ENCODE peak calls at places on chromosomes 2 and 18, in eight cellular contexts. One of them, this sample, is unnamed.

GRCh38 chr2:67215214-67215613 is 181.9 kb upstream of the ETAA1 start:
- DNase-seq in ascending aorta: no peak
- DNase-seq in kidney: no peak
- DNase-seq in cardiac muscle cell: peak; percentile 83
- DNase-seq in bronchial epithelial cell: peak; percentile 58
- DNase-seq in HFFc6: peak; percentile 13
- DNase-seq in AG04449: peak; percentile 14
- DNase-seq in AG04450: peak; percentile 77
- DNase-seq in this sample: no peak

GRCh38 chr2:71348302-71348701 is 16.7 kb downstream of the ZNF638 start:
- DNase-seq in ascending aorta: no peak
- DNase-seq in kidney: no peak
- DNase-seq in cardiac muscle cell: peak; percentile 69
- DNase-seq in bronchial epithelial cell: peak; percentile 29
- DNase-seq in HFFc6: peak; percentile 14
- DNase-seq in AG04449: no peak
- DNase-seq in AG04450: peak; percentile 1
- DNase-seq in this sample: peak; percentile 6

GRCh38 chr2:182866095-182866460 is 359 bp downstream of the FRZB start:
- DNase-seq in ascending aorta: no peak
- DNase-seq in kidney: peak; percentile 58
- DNase-seq in cardiac muscle cell: peak; percentile 21
- DNase-seq in bronchial epithelial cell: no peak
- DNase-seq in HFFc6: no peak
- DNase-seq in AG04449: no peak
- DNase-seq in AG04450: no peak
- DNase-seq in this sample: peak; percentile 4

GRCh38 chr18:70781860-70782453 is 493.1 kb downstream of the SOCS6 start:
- DNase-seq in ascending aorta: no peak
- DNase-seq in kidney: no peak
- DNase-seq in cardiac muscle cell: peak; percentile 65
- DNase-seq in bronchial epithelial cell: peak; percentile 15
- DNase-seq in HFFc6: peak; percentile 0
- DNase-seq in AG04449: no peak
- DNase-seq in AG04450: peak; percentile 3
- DNase-seq in this sample: peak; percentile 80

GRCh38 chr2:25797607-25798488 is 80.4 kb downstream of the ASXL2 start:
- DNase-seq in ascending aorta: no peak
- DNase-seq in kidney: no peak
- DNase-seq in cardiac muscle cell: no peak
- DNase-seq in bronchial epithelial cell: no peak
- DNase-seq in HFFc6: no peak
- DNase-seq in AG04449: no peak
- DNase-seq in AG04450: no peak
- DNase-seq in this sample: peak; percentile 60

GRCh38 chr2:178767099-178768060 is 39.8 kb downstream of the TTN start:
- DNase-seq in ascending aorta: no peak
- DNase-seq in kidney: no peak
- DNase-seq in cardiac muscle cell: no peak
- DNase-seq in bronchial epithelial cell: no peak
- DNase-seq in HFFc6: no peak
- DNase-seq in AG04449: no peak
- DNase-seq in AG04450: no peak
- DNase-seq in this sample: no peak

GRCh38 chr2:18545384-18545783 is 15.1 kb downstream of the RDH14 start:
- DNase-seq in ascending aorta: no peak
- DNase-seq in kidney: no peak
- DNase-seq in cardiac muscle cell: no peak
- DNase-seq in bronchial epithelial cell: peak; percentile 94
- DNase-seq in HFFc6: peak; percentile 80
- DNase-seq in AG04449: no peak
- DNase-seq in AG04450: no peak
- DNase-seq in this sample: no peak

GRCh38 chr2:235511187-235511661 is 17.4 kb downstream of the AGAP1 start:
- DNase-seq in ascending aorta: no peak
- DNase-seq in kidney: peak; percentile 86
- DNase-seq in cardiac muscle cell: peak; percentile 62
- DNase-seq in bronchial epithelial cell: peak; percentile 85
- DNase-seq in HFFc6: peak; percentile 88
- DNase-seq in AG04449: peak; percentile 36
- DNase-seq in AG04450: peak; percentile 48
- DNase-seq in this sample: no peak

GRCh38 chr2:201678442-201678841 is 20.0 kb downstream of the MPP4 start:
- DNase-seq in ascending aorta: no peak
- DNase-seq in kidney: no peak
- DNase-seq in cardiac muscle cell: no peak
- DNase-seq in bronchial epithelial cell: no peak
- DNase-seq in HFFc6: no peak
- DNase-seq in AG04449: no peak
- DNase-seq in AG04450: no peak
- DNase-seq in this sample: no peak

GRCh38 chr2:239800785-239801184 is 224.4 kb downstream of the NDUFA10 start:
- DNase-seq in ascending aorta: no peak
- DNase-seq in kidney: no peak
- DNase-seq in cardiac muscle cell: no peak
- DNase-seq in bronchial epithelial cell: no peak
- DNase-seq in HFFc6: no peak
- DNase-seq in AG04449: no peak
- DNase-seq in AG04450: no peak
- DNase-seq in this sample: no peak

GRCh38 chr2:128134573-128134972 is 43.6 kb downstream of the UGGT1 start:
- DNase-seq in ascending aorta: no peak
- DNase-seq in kidney: no peak
- DNase-seq in cardiac muscle cell: no peak
- DNase-seq in bronchial epithelial cell: no peak
- DNase-seq in HFFc6: no peak
- DNase-seq in AG04449: no peak
- DNase-seq in AG04450: no peak
- DNase-seq in this sample: no peak

GRCh38 chr2:67872481-67872880 is 190.3 kb downstream of the C1D start:
- DNase-seq in ascending aorta: no peak
- DNase-seq in kidney: no peak
- DNase-seq in cardiac muscle cell: no peak
- DNase-seq in bronchial epithelial cell: no peak
- DNase-seq in HFFc6: no peak
- DNase-seq in AG04449: no peak
- DNase-seq in AG04450: no peak
- DNase-seq in this sample: no peak

GRCh38 chr2:20351555-20352229 is 1.0 kb upstream of the PUM2 start:
- DNase-seq in ascending aorta: no peak
- DNase-seq in kidney: no peak
- DNase-seq in cardiac muscle cell: no peak
- DNase-seq in bronchial epithelial cell: no peak
- DNase-seq in HFFc6: no peak
- DNase-seq in AG04449: no peak
- DNase-seq in AG04450: no peak
- DNase-seq in this sample: peak; percentile 23

GRCh38 chr18:77464917-77465316 is 215.3 kb downstream of the GALR1 start:
- DNase-seq in ascending aorta: no peak
- DNase-seq in kidney: no peak
- DNase-seq in cardiac muscle cell: no peak
- DNase-seq in bronchial epithelial cell: no peak
- DNase-seq in HFFc6: no peak
- DNase-seq in AG04449: no peak
- DNase-seq in AG04450: no peak
- DNase-seq in this sample: no peak

GRCh38 chr2:72010647-72011355 is 136.9 kb downstream of the CYP26B1 start:
- DNase-seq in ascending aorta: no peak
- DNase-seq in kidney: peak; percentile 29
- DNase-seq in cardiac muscle cell: no peak
- DNase-seq in bronchial epithelial cell: no peak
- DNase-seq in HFFc6: no peak
- DNase-seq in AG04449: no peak
- DNase-seq in AG04450: no peak
- DNase-seq in this sample: no peak

GRCh38 chr2:157946919-157947557 is 70.9 kb upstream of the ACVR1 start:
- DNase-seq in ascending aorta: no peak
- DNase-seq in kidney: no peak
- DNase-seq in cardiac muscle cell: no peak
- DNase-seq in bronchial epithelial cell: no peak
- DNase-seq in HFFc6: no peak
- DNase-seq in AG04449: no peak
- DNase-seq in AG04450: no peak
- DNase-seq in this sample: no peak

GRCh38 chr18:46113751-46114150 is 9.6 kb downstream of the HAUS1 start:
- DNase-seq in ascending aorta: no peak
- DNase-seq in kidney: no peak
- DNase-seq in cardiac muscle cell: no peak
- DNase-seq in bronchial epithelial cell: no peak
- DNase-seq in HFFc6: no peak
- DNase-seq in AG04449: no peak
- DNase-seq in AG04450: no peak
- DNase-seq in this sample: no peak

GRCh38 chr2:37570773-37571570 is 100.5 kb downstream of the CDC42EP3 start:
- DNase-seq in ascending aorta: no peak
- DNase-seq in kidney: no peak
- DNase-seq in cardiac muscle cell: peak; percentile 65
- DNase-seq in bronchial epithelial cell: peak; percentile 96
- DNase-seq in HFFc6: peak; percentile 89
- DNase-seq in AG04449: peak; percentile 58
- DNase-seq in AG04450: no peak
- DNase-seq in this sample: peak; percentile 70

GRCh38 chr18:45004531-45004930 is 323.8 kb downstream of the SETBP1 start:
- DNase-seq in ascending aorta: no peak
- DNase-seq in kidney: no peak
- DNase-seq in cardiac muscle cell: no peak
- DNase-seq in bronchial epithelial cell: no peak
- DNase-seq in HFFc6: no peak
- DNase-seq in AG04449: no peak
- DNase-seq in AG04450: no peak
- DNase-seq in this sample: no peak

GRCh38 chr2:217988014-217988839 is 14.6 kb downstream of the TNS1 start:
- DNase-seq in ascending aorta: no peak
- DNase-seq in kidney: peak; percentile 95
- DNase-seq in cardiac muscle cell: peak; percentile 79
- DNase-seq in bronchial epithelial cell: peak; percentile 91
- DNase-seq in HFFc6: peak; percentile 57
- DNase-seq in AG04449: no peak
- DNase-seq in AG04450: no peak
- DNase-seq in this sample: peak; percentile 86

GRCh38 chr2:197145471-197146056 is 165.0 kb downstream of the ANKRD44 start:
- DNase-seq in ascending aorta: no peak
- DNase-seq in kidney: no peak
- DNase-seq in cardiac muscle cell: no peak
- DNase-seq in bronchial epithelial cell: peak; percentile 29
- DNase-seq in HFFc6: no peak
- DNase-seq in AG04449: no peak
- DNase-seq in AG04450: no peak
- DNase-seq in this sample: peak; percentile 35

DNA sequence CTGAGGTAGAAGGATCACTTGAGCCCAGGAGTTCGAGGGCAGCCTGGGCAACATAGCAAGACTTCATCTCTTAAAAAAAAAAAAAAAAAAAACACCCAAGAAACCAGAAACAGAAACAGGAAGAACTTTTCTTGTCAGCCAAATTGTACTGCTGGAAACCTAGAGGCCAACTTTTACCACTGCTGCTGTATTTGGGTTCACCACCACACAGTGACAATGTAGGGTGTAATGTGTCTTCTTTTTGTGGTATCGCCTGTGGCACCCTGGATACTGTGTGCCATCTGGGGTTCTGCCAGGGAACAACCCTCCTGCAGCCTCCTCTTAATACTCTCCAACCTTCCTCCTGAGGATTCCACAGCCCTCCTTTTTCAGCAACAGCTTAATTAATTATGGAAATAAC is 72.6 kb downstream of the STK39 start:
- DNase-seq in ascending aorta: no peak
- DNase-seq in kidney: no peak
- DNase-seq in cardiac muscle cell: no peak
- DNase-seq in bronchial epithelial cell: no peak
- DNase-seq in HFFc6: no peak
- DNase-seq in AG04449: no peak
- DNase-seq in AG04450: no peak
- DNase-seq in this sample: peak; percentile 41
- TF ChIP-seq CTCF in ascending aorta: no peak
- TF ChIP-seq CTCF in kidney: no peak
- TF ChIP-seq CTCF in cardiac muscle cell: no peak
- TF ChIP-seq CTCF in bronchial epithelial cell: no peak
- TF ChIP-seq CTCF in HFFc6: no peak
- TF ChIP-seq CTCF in AG04449: no peak
- TF ChIP-seq CTCF in AG04450: no peak
- TF ChIP-seq CTCF in this sample: no peak

DNA sequence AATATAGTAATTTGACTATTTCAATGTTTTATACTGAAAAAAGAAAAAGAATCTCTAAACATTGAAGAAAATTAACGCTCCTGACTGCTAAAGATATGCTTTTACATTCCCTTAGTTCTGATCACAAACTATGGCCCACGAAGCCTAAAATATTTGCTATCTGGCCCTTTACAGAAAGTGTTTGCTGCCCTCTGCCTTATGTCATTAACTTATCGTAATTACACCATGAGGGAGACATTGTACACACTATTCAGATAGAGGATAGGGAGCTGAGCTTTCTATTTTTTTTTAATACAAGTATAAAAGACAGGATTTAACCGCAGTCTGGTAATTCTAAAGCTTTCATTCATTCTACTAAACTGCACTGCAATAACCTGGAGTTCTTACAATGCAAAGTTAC is 393.1 kb upstream of the DCC start:
- DNase-seq in ascending aorta: no peak
- DNase-seq in kidney: no peak
- DNase-seq in cardiac muscle cell: no peak
- DNase-seq in bronchial epithelial cell: no peak
- DNase-seq in HFFc6: no peak
- DNase-seq in AG04449: no peak
- DNase-seq in AG04450: no peak
- DNase-seq in this sample: no peak
- TF ChIP-seq CTCF in ascending aorta: no peak
- TF ChIP-seq CTCF in kidney: no peak
- TF ChIP-seq CTCF in cardiac muscle cell: no peak
- TF ChIP-seq CTCF in bronchial epithelial cell: no peak
- TF ChIP-seq CTCF in HFFc6: no peak
- TF ChIP-seq CTCF in AG04449: no peak
- TF ChIP-seq CTCF in AG04450: no peak
- TF ChIP-seq CTCF in this sample: no peak

DNA sequence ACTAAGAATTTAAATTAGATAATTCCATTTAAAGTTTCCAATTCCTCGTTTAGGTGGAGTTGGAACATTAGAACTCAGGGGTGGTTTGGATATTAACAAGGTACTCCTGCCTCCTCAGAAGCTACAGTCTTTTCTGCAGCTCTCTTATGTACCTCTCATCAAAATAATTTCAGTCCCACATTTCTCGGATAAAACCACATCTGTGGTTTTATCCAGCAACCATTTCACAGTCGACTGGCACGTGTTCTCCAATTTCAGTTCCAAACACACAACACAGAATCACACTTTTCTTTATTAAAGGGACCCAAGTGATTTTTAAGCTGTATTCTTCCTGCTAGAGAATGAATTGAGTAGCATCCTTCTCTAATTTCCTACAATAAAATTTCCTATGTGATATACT is 22.7 kb upstream of the NFU1 start:
- DNase-seq in ascending aorta: no peak
- DNase-seq in kidney: no peak
- DNase-seq in cardiac muscle cell: no peak
- DNase-seq in bronchial epithelial cell: no peak
- DNase-seq in HFFc6: no peak
- DNase-seq in AG04449: no peak
- DNase-seq in AG04450: no peak
- DNase-seq in this sample: no peak
- TF ChIP-seq CTCF in ascending aorta: no peak
- TF ChIP-seq CTCF in kidney: no peak
- TF ChIP-seq CTCF in cardiac muscle cell: no peak
- TF ChIP-seq CTCF in bronchial epithelial cell: no peak
- TF ChIP-seq CTCF in HFFc6: no peak
- TF ChIP-seq CTCF in AG04449: no peak
- TF ChIP-seq CTCF in AG04450: no peak
- TF ChIP-seq CTCF in this sample: no peak

GRCh38 chr2:169260846-169261245 is 101.5 kb downstream of the LRP2 start:
- DNase-seq in ascending aorta: no peak
- DNase-seq in kidney: no peak
- DNase-seq in cardiac muscle cell: no peak
- DNase-seq in bronchial epithelial cell: no peak
- DNase-seq in HFFc6: no peak
- DNase-seq in AG04449: no peak
- DNase-seq in AG04450: no peak
- DNase-seq in this sample: no peak
- TF ChIP-seq CTCF in ascending aorta: no peak
- TF ChIP-seq CTCF in kidney: no peak
- TF ChIP-seq CTCF in cardiac muscle cell: no peak
- TF ChIP-seq CTCF in bronchial epithelial cell: no peak
- TF ChIP-seq CTCF in HFFc6: no peak
- TF ChIP-seq CTCF in AG04449: no peak
- TF ChIP-seq CTCF in AG04450: no peak
- TF ChIP-seq CTCF in this sample: no peak

This sample was measured in activated CD8-positive, alpha-beta T cell treated with anti-CD3 and anti-CD28 coated beads for 36 hours.